ENCODE peak calls at places on chromosomes 16 and 17, in nine cellular contexts. N, V, A, P, I, T, O, W and J are unnamed samples.

GRCh38 chr16:57795431-57795878 is 6.8 kb downstream of the KIFC3 start:
- DNase-seq in N (no peak), V (no peak), A (peak; percentile 38), P (no peak), I (peak; percentile 89), T (peak; percentile 67), O (peak; percentile 83), W (peak; percentile 56), J (no peak)

GRCh38 chr17:2982854-2983636 is 80.4 kb downstream of the OR1D5 start:
- DNase-seq in N (peak; percentile 89), V (no peak), A (peak; percentile 89), P (peak; percentile 88), I (peak; percentile 77), T (peak; percentile 95), O (peak; percentile 64), W (no peak), J (peak; percentile 94)

GRCh38 chr17:72984145-72984924 is 108.2 kb downstream of the SLC39A11 start:
- DNase-seq in N (no peak), V (no peak), A (peak; percentile 98), P (no peak), I (no peak), T (no peak), O (no peak), W (no peak), J (no peak)

GRCh38 chr17:18129041-18129502 is 20.5 kb downstream of the MYO15A start:
- DNase-seq in N (no peak), V (no peak), A (peak; percentile 68), P (no peak), I (peak; percentile 72), T (no peak), O (peak; percentile 22), W (peak; percentile 83), J (no peak)

GRCh38 chr17:67019809-67020208 is 24.5 kb upstream of the CACNG1 start:
- DNase-seq in N (no peak), V (no peak), A (no peak), P (no peak), I (no peak), T (no peak), O (no peak), W (no peak), J (no peak)

GRCh38 chr17:60391419-60392041 is 403 bp downstream of the USP32 start:
- DNase-seq in N (no peak), V (peak; percentile 17), A (no peak), P (no peak), I (no peak), T (no peak), O (no peak), W (no peak), J (no peak)

GRCh38 chr17:41483991-41484826 is 3.3 kb upstream of the KRT35 start:
- DNase-seq in N (no peak), V (no peak), A (peak; percentile 37), P (no peak), I (no peak), T (no peak), O (no peak), W (no peak), J (no peak)

GRCh38 chr17:15342460-15342859 is 1.1 kb upstream of the TEKT3 start:
- DNase-seq in N (no peak), V (no peak), A (peak; percentile 12), P (no peak), I (no peak), T (no peak), O (no peak), W (no peak), J (no peak)

GRCh38 chr17:1912146-1912545 is 82.3 kb downstream of the RPA1 start:
- DNase-seq in N (no peak), V (no peak), A (no peak), P (no peak), I (no peak), T (no peak), O (no peak), W (no peak), J (no peak)

GRCh38 chr17:50635720-50636144 is 1.1 kb downstream of the ABCC3 start:
- DNase-seq in N (no peak), V (no peak), A (no peak), P (no peak), I (no peak), T (no peak), O (no peak), W (no peak), J (no peak)

GRCh38 chr17:5587431-5588032 is 3.2 kb upstream of the NLRP1 start:
- DNase-seq in N (no peak), V (no peak), A (peak; percentile 76), P (no peak), I (peak; percentile 79), T (no peak), O (peak; percentile 66), W (peak; percentile 42), J (peak; percentile 44)

GRCh38 chr17:43860077-43860725 is 13.2 kb downstream of the CD300LG start:
- DNase-seq in N (no peak), V (no peak), A (no peak), P (no peak), I (no peak), T (peak; percentile 52), O (no peak), W (no peak), J (peak; percentile 46)

GRCh38 chr16:80176114-80176513 is 364.7 kb upstream of the DYNLRB2 start:
- DNase-seq in N (no peak), V (no peak), A (no peak), P (no peak), I (peak; percentile 45), T (no peak), O (no peak), W (no peak), J (no peak)

GRCh38 chr17:48215583-48216139 is 108.1 kb downstream of the SNX11 start:
- DNase-seq in N (no peak), V (no peak), A (peak; percentile 28), P (no peak), I (peak; percentile 80), T (no peak), O (peak; percentile 3), W (no peak), J (no peak)

GRCh38 chr16:58940609-58941008 is 206.5 kb upstream of the GOT2 start:
- DNase-seq in N (no peak), V (no peak), A (no peak), P (no peak), I (no peak), T (no peak), O (no peak), W (no peak), J (no peak)

GRCh38 chr17:73255671-73256181 is 6.0 kb downstream of the CPSF4L start:
- DNase-seq in N (no peak), V (peak; percentile 46), A (peak; percentile 24), P (peak; percentile 62), I (peak; percentile 62), T (no peak), O (peak; percentile 42), W (peak; percentile 41), J (no peak)

GRCh38 chr16:29694384-29695195 is 15.6 kb downstream of the QPRT start:
- DNase-seq in N (no peak), V (no peak), A (no peak), P (peak; percentile 37), I (no peak), T (no peak), O (no peak), W (no peak), J (no peak)

GRCh38 chr17:41659813-41660212 is 28.9 kb upstream of the EIF1 start:
- DNase-seq in N (no peak), V (no peak), A (peak; percentile 22), P (no peak), I (no peak), T (no peak), O (no peak), W (no peak), J (peak; percentile 84)

GRCh38 chr17:73293031-73293430 is 18.8 kb downstream of the CDC42EP4 start:
- DNase-seq in N (no peak), V (no peak), A (no peak), P (no peak), I (no peak), T (no peak), O (peak; percentile 59), W (no peak), J (no peak)

GRCh38 chr16:71356051-71356740 is 2.3 kb upstream of the CALB2 start:
- DNase-seq in N (no peak), V (no peak), A (no peak), P (no peak), I (no peak), T (no peak), O (no peak), W (no peak), J (peak; percentile 65)
- H3K4me3 ChIP-seq in N (no peak overlapping the region), V (no peak overlapping the region), A (no peak overlapping the region), P (no peak overlapping the region), I (no peak overlapping the region), T (no peak overlapping the region), O (no peak overlapping the region), W (no peak overlapping the region), J (no peak overlapping the region)

GRCh38 chr16:2968738-2969544 is at the start of gene PAQR4:
- DNase-seq in N (peak; percentile 90), V (no peak), A (peak; percentile 81), P (peak; percentile 77), I (peak; percentile 91), T (peak; percentile 89), O (peak; percentile 90), W (peak; percentile 82), J (peak; percentile 96)
- TF ChIP-seq POLR2A in N (no peak), V (no peak), A (no peak), P (peak; percentile 42), I (no peak), T (no peak), O (no peak), W (peak; percentile 63), J (no peak)

DNA sequence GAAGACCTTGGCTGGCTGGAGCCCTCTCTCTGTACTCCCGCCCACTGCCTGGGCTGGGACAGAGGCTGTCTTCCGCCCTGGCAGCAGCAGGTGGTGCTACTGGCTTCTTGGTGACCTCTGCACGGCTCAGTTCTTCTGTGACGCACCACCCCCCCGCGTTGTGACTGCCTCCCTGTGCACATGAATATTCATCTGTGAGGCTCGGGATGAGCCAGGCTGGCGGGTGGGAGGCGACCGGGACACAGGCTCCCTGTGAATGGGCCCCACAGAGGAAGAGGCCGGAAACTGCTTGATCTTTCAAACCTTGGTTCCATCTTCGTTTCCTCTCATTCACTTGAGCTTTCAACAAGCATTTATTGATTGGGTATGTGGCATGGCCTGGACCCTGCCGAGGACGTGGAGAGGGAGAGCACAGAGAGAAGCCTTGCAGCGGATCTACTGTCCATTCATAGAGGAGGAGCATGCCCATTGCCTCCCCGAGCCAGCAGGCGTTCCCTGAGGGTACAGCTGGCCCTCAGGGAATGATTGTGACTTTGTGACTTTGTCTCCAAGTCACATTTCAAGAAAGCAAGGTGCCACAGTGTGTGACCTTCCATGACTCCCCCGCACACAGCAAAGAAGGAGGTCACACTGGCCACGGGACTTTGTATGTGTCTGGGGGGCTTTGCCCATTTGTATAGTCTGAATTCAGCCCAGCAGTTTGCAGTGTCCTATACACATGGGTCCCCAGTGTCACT is 45.0 kb downstream of the B9D1 start:
- DNase-seq in N (peak; percentile 94), V (peak; percentile 74), A (peak; percentile 80), P (peak; percentile 85), I (peak; percentile 60), T (peak; percentile 90), O (peak; percentile 63), W (no peak), J (no peak)
- TF ChIP-seq CTCF in N (peak; percentile 30), V (peak; percentile 56), A (peak; percentile 47), P (peak; percentile 33), I (peak; percentile 16), T (no peak), O (no peak), W (no peak), J (no peak)

DNA sequence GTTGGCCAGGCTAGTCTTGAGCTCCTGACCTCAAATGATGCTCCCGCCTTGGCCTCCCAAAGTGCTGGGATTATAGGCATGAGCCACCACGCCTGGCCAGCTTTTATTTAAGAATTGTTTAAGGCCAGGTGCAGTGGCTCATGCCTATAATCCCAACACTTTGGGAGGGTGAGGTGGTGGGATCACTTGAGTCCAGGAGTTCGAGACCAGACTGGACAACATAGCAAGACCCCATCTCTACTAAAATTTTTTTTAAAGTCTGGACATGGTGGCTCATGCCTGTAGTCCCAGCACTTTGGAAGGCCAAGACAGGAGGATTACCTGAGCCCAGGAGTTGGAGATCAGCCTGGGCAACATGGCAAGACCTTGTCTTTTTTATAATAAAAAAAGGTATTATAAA is 5.2 kb downstream of the PLXDC1 start:
- DNase-seq in N (peak; percentile 11), V (no peak), A (no peak), P (no peak), I (no peak), T (no peak), O (no peak), W (no peak), J (no peak)
- H3K4me3 ChIP-seq in N (no peak overlapping the region), V (no peak overlapping the region), A (no peak overlapping the region), P (no peak overlapping the region), I (no peak overlapping the region), T (no peak overlapping the region), O (no peak overlapping the region), W (no peak overlapping the region), J (no peak overlapping the region)